ENCODE peak calls at places on chromosomes 11 and 22, in ten cellular contexts. C, M, L, I, F, K, S, T, D and E are unnamed samples.

GRCh38 chr22:20128902-20129746 is 2.5 kb upstream of the ZDHHC8 start:
- DNase-seq in C (peak; percentile 76), M (peak; percentile 41), L (no peak), I (peak; percentile 36), F (no peak), K (no peak), S (no peak), T (peak; percentile 18), D (peak; percentile 43), E (no peak)

GRCh38 chr11:6599449-6599848 is 4.0 kb downstream of the RRP8 start:
- DNase-seq in C (no peak), M (no peak), L (no peak), I (no peak), F (no peak), K (no peak), S (no peak), T (no peak), D (no peak), E (no peak)

GRCh38 chr22:31081963-31082605 is 966 bp downstream of the SMTN start:
- DNase-seq in C (no peak), M (no peak), L (no peak), I (no peak), F (no peak), K (no peak), S (no peak), T (peak; percentile 46), D (peak; percentile 44), E (peak; percentile 26)

GRCh38 chr22:17100621-17101020 is 15.8 kb downstream of the IL17RA start:
- DNase-seq in C (no peak), M (no peak), L (no peak), I (no peak), F (no peak), K (no peak), S (no peak), T (no peak), D (no peak), E (no peak)

GRCh38 chr11:60918941-60919275 is 5.0 kb downstream of the TMEM109 start:
- DNase-seq in C (no peak), M (no peak), L (no peak), I (no peak), F (peak; percentile 93), K (no peak), S (no peak), T (no peak), D (peak; percentile 73), E (no peak)

GRCh38 chr11:66495401-66495844 is 15.0 kb upstream of the BBS1 start:
- DNase-seq in C (peak; percentile 85), M (no peak), L (peak; percentile 34), I (no peak), F (no peak), K (no peak), S (no peak), T (no peak), D (no peak), E (no peak)

GRCh38 chr11:18253222-18253621 is 4.8 kb upstream of the SAA2 start:
- DNase-seq in C (peak; percentile 11), M (no peak), L (no peak), I (no peak), F (no peak), K (no peak), S (no peak), T (no peak), D (no peak), E (no peak)

GRCh38 chr22:41345807-41346335 is 35.9 kb upstream of the TEF start:
- DNase-seq in C (no peak), M (no peak), L (no peak), I (no peak), F (no peak), K (no peak), S (no peak), T (no peak), D (no peak), E (no peak)

GRCh38 chr11:68200639-68201038 is 12.5 kb downstream of the KMT5B start:
- DNase-seq in C (no peak), M (no peak), L (no peak), I (no peak), F (no peak), K (no peak), S (no peak), T (peak; percentile 83), D (no peak), E (no peak)